ENCODE peak calls at places on chromosome 4, in seven cellular contexts. K is fibroblast of mammary gland, D is BE2C, U is IMR-90, J is astrocyte of the spinal cord, T is OCI-LY7, Q is heart right ventricle. S is an unnamed sample.
A peak's percentile ranks its signal among the peaks of the same experiment; 100 is the strongest.

GRCh38 chr4:153512162-153512852 is 46.1 kb downstream of the TMEM131L start:
- DNase-seq in K (no peak), D (no peak), U (no peak), J (no peak), T (no peak), Q (no peak), S (no peak)

GRCh38 chr4:1080961-1081688 is 32.2 kb downstream of the RNF212 start:
- DNase-seq in K (peak; percentile 76), D (peak; percentile 24), U (peak; percentile 71), J (peak; percentile 53), T (no peak), Q (no peak), S (no peak)

GRCh38 chr4:166143227-166143626 is 270.2 kb downstream of the TLL1 start:
- DNase-seq in K (peak; percentile 11), D (no peak), U (no peak), J (peak; percentile 42), T (no peak), Q (no peak), S (no peak)

GRCh38 chr4:108360857-108361820 is 192.4 kb upstream of the LEF1 start:
- DNase-seq in K (peak; percentile 48), D (no peak), U (peak; percentile 60), J (peak; percentile 81), T (no peak), Q (peak; percentile 5), S (peak; percentile 65)

GRCh38 chr4:184510431-184510830 is 36.1 kb upstream of the IRF2 start:
- DNase-seq in K (peak; percentile 9), D (no peak), U (no peak), J (no peak), T (no peak), Q (no peak), S (peak; percentile 10)

GRCh38 chr4:128268970-128269369 is 18.6 kb downstream of the PGRMC2 start:
- DNase-seq in K (no peak), D (no peak), U (no peak), J (no peak), T (no peak), Q (no peak), S (no peak)

GRCh38 chr4:78937837-78938236 is 1.4 kb downstream of the PAQR3 start:
- DNase-seq in K (peak; percentile 69), D (no peak), U (peak; percentile 16), J (no peak), T (no peak), Q (no peak), S (no peak)

GRCh38 chr4:41537267-41537890 is 578 bp upstream of the LIMCH1 start:
- DNase-seq in K (no peak), D (no peak), U (no peak), J (no peak), T (no peak), Q (no peak), S (no peak)

GRCh38 chr4:166816901-166817300 is 417.4 kb downstream of the SPOCK3 start:
- DNase-seq in K (no peak), D (peak; percentile 11), U (no peak), J (no peak), T (no peak), Q (no peak), S (peak; percentile 2)

GRCh38 chr4:2798399-2799301 is 5.8 kb downstream of the SH3BP2 start:
- DNase-seq in K (no peak), D (peak; percentile 54), U (no peak), J (no peak), T (peak; percentile 47), Q (peak; percentile 80), S (peak; percentile 42)
- H3K4me3 ChIP-seq in K (no peak overlapping the region), D (no peak overlapping the region), U (no peak overlapping the region), J (no peak overlapping the region), T (no peak overlapping the region), Q (peak overlapping the region; percentile 8), S (no peak overlapping the region)

DNA sequence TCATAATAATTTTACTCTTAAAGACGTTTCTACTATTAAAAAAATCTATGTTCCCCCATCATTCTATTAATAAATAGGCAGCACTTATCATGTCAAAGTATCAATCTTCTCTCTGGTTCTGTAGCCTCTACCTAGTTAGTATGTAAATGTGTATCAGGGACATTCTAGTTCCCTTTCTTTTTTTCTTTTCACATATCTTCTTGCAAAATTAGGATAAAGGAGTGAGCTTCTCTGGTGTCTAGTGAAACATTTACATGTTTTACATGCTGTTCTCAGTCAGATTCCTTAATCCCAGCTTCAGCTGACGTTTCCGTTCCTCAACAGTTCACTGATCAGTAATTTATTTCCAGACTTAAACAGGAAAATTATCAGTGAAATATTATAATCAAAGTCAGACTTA is 11.8 kb downstream of the PCDH10 start:
- DNase-seq in K (no peak), D (no peak), U (no peak), J (no peak), T (no peak), Q (no peak), S (no peak)
- TF ChIP-seq CTCF in K (no peak), D (no peak), U (no peak), J (no peak), T (no peak), Q (no peak), S (no peak)

DNA sequence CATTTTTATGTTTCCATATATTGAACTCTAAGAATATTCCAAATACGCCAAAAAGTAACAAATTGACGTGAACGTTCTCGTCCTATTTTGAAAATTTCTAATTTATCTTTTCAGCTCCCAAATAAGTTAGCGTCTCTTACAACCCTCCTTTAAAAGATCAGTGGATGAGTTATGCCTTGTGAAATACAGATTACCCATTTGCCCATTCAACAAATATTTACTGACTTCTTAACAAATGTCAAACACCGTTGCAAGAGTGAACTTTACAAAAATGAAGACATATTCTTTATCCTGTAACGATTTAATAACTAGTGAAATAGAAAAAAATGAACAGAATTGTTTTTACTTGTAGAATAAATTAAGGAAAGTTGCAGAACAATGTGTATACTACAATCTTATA is 899.5 kb downstream of the STIM2 start:
- DNase-seq in K (no peak), D (no peak), U (no peak), J (no peak), T (no peak), Q (no peak), S (no peak)
- H3K4me3 ChIP-seq in K (no peak overlapping the region), D (no peak overlapping the region), U (no peak overlapping the region), J (no peak overlapping the region), T (no peak overlapping the region), Q (no peak overlapping the region), S (no peak overlapping the region)

DNA sequence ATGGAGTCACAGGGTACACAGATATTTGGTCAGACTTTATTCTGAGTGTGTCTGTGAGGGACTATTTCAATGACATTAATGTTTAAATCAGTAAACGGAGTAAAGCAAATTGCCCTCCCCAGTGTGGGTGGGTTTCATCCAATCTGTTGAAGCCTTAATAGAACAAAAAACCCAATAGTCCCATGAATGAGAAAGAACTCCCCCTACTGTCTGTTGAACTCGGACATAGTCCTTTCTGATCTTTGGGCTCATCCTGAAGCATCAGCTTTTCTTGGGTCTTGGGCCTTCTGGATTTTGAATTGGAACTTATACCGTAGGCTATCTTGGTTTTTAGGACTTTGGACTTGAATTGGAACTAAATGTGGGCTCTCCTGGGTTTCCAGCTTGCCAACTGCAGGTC is 193.6 kb downstream of the COX7B2 start:
- DNase-seq in K (no peak), D (no peak), U (no peak), J (no peak), T (no peak), Q (no peak), S (no peak)
- TF ChIP-seq CTCF in K (no peak), D (peak; percentile 9), U (no peak), J (no peak), T (peak; percentile 18), Q (no peak), S (no peak)

GRCh38 chr4:127015616-127016015 is 617.1 kb upstream of the INTU start:
- DNase-seq in K (no peak), D (no peak), U (no peak), J (peak; percentile 38), T (no peak), Q (no peak), S (no peak)

GRCh38 chr4:127007336-127007735 is 625.4 kb upstream of the INTU start:
- DNase-seq in K (no peak), D (no peak), U (no peak), J (no peak), T (no peak), Q (no peak), S (no peak)

GRCh38 chr4:127012549-127012948 is 620.2 kb upstream of the INTU start:
- DNase-seq in K (peak; percentile 76), D (no peak), U (peak; percentile 59), J (peak; percentile 81), T (no peak), Q (no peak), S (peak; percentile 59)
- H3K4me3 ChIP-seq in K (no peak overlapping the region), D (no peak overlapping the region), U (no peak overlapping the region), J (no peak overlapping the region), T (no peak overlapping the region), Q (no peak overlapping the region), S (no peak overlapping the region)

DNA sequence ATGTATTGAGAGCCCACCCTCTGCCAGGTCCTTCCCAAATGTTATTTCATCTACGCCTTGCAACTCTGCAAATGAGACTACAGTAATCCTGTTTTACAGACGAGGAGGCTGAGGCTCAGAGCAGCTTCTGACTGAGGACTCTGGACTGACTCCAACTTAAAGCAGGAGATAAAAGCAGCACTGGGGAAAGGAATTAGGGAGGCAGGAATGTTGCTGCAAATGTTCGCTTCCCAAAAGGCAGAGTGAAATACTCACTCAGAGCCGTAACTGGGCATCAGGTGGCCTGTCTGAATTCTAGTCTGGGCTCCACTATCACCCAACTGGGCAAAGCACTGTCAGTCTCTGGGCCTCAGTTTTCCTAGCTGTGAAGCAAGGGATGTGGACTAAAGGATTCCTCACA is 94.7 kb upstream of the SRD5A3 start:
- DNase-seq in K (no peak), D (no peak), U (no peak), J (no peak), T (no peak), Q (no peak), S (peak; percentile 22)
- TF ChIP-seq CTCF in K (no peak), D (no peak), U (no peak), J (no peak), T (no peak), Q (no peak), S (no peak)

DNA sequence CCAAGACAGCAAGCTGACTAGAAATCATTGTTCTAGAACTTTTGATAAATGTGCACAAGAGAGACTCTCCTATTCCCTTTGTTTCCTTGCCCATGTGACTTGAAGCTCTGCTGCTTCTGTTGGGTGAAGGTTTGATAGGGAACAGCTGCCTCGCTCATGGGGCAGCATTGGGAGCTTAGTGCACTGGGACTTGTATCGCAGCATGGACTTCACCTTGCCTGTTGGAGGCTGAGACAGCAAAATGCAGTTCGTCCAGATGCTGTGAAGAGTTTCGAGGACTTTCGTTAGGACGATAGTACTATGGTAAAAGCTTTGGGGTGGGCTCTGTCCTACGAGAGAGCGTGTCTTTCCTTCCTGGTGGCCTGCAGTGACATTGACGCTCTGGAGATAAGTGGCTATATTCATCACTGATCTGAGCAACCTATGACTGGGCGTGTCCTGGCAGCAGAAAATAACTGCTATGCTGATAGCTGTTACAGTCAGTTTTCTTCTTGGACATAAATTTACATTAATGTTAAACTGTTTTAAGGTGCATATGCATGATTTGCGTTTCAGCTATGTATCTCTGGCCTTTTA is 44.8 kb downstream of the ARHGAP10 start:
- DNase-seq in K (no peak), D (peak; percentile 28), U (no peak), J (no peak), T (no peak), Q (no peak), S (no peak)
- H3K4me3 ChIP-seq in K (no peak overlapping the region), D (peak overlapping the region; percentile 25), U (no peak overlapping the region), J (no peak overlapping the region), T (no peak overlapping the region), Q (no peak overlapping the region), S (no peak overlapping the region)